ENCODE peak calls at places on chromosomes 5 and 9, in seven cellular contexts. B is esophagus squamous epithelium, G is thyroid gland, M is heart left ventricle, U is H54, F is NB4, H is esophagus muscularis mucosa. L is an unnamed sample.

GRCh38 chr5:154194348-154195329 is 4.1 kb downstream of the GALNT10 start:
- DNase-seq in M (no peak), G (peak), U (no peak), F (no peak), H (no peak), B (no peak), L (peak)

GRCh38 chr9:80931163-80931562 is 758.2 kb downstream of the TLE1 start:
- DNase-seq in G (no peak), B (no peak), H (no peak), F (no peak), U (no peak), M (no peak), L (no peak)

GRCh38 chr5:67063791-67064190 is 132.8 kb downstream of the CD180 start:
- DNase-seq in G (no peak), U (no peak), B (no peak), H (no peak), M (no peak), F (no peak), L (no peak)

GRCh38 chr9:800561-800960 is 40.9 kb upstream of the DMRT1 start:
- DNase-seq in M (no peak), F (no peak), U (no peak), B (no peak), G (no peak), H (no peak), L (no peak)

GRCh38 chr9:83707518-83707767 is 315 bp downstream of the UBQLN1 start:
- DNase-seq in G (no peak), B (peak), M (no peak), F (no peak), U (peak), H (peak), L (peak)

GRCh38 chr9:124659099-124659659 is 111.9 kb downstream of the NR6A1 start:
- DNase-seq in F (peak), U (peak), G (peak), H (peak), M (peak), B (no peak), L (peak)

GRCh38 chr5:92559743-92560142 is 1021.3 kb downstream of the NR2F1-AS1 start:
- DNase-seq in H (no peak), U (no peak), M (no peak), F (no peak), B (no peak), G (no peak), L (no peak)

GRCh38 chr9:104121022-104121421 is 26.9 kb downstream of the SMC2 start:
- DNase-seq in M (no peak), B (no peak), U (no peak), G (no peak), H (no peak), F (no peak), L (no peak)

GRCh38 chr9:70979971-70980370 is 141.4 kb downstream of the TRPM3 start:
- DNase-seq in U (no peak), B (no peak), M (no peak), G (no peak), F (no peak), H (no peak), L (no peak)

GRCh38 chr5:176818391-176819098 is 8.2 kb downstream of the UNC5A start:
- DNase-seq in U (no peak), F (peak), G (no peak), M (no peak), B (no peak), H (no peak), L (no peak)

GRCh38 chr5:6181147-6181729 is 197.1 kb downstream of the MED10 start:
- DNase-seq in G (no peak), F (no peak), U (no peak), M (no peak), H (peak), B (no peak), L (no peak)

GRCh38 chr9:77752566-77752965 is 104.4 kb upstream of the GNA14 start:
- DNase-seq in H (no peak), B (no peak), U (no peak), G (peak), F (no peak), M (no peak), L (no peak)

GRCh38 chr5:32388429-32389111 is 56.0 kb downstream of the ZFR start:
- DNase-seq in M (no peak), G (no peak), B (no peak), H (no peak), U (no peak), F (peak), L (no peak)

GRCh38 chr5:124997186-124997893 is 250.9 kb upstream of the ZNF608 start:
- DNase-seq in U (no peak), F (no peak), B (no peak), H (no peak), G (no peak), M (no peak), L (no peak)

GRCh38 chr5:172793577-172794488 is 22.8 kb upstream of the DUSP1 start:
- DNase-seq in B (no peak), G (no peak), H (no peak), M (no peak), F (peak), U (no peak), L (no peak)

GRCh38 chr5:78586251-78586650 is 62.3 kb downstream of the LHFPL2 start:
- DNase-seq in B (no peak), G (no peak), F (peak), H (no peak), U (peak), M (no peak), L (no peak)

GRCh38 chr5:41270423-41271251 is 57.3 kb upstream of the C6 start:
- DNase-seq in B (no peak), H (no peak), G (peak), U (peak), M (peak), F (peak), L (peak)

GRCh38 chr5:73365990-73366667 is 82.4 kb downstream of the FOXD1 start:
- DNase-seq in U (no peak), F (no peak), H (no peak), G (no peak), M (no peak), B (no peak), L (no peak)

GRCh38 chr5:169861934-169862333 is 118.4 kb downstream of the INSYN2B start:
- DNase-seq in G (no peak), U (no peak), F (no peak), H (no peak), B (no peak), M (no peak), L (no peak)

GRCh38 chr5:159855476-159856157 is 60.7 kb upstream of the ADRA1B start:
- DNase-seq in U (no peak), H (no peak), F (no peak), G (no peak), B (no peak), M (peak), L (no peak)

GRCh38 chr5:73160239-73160671 is 12.7 kb upstream of the TMEM174 start:
- DNase-seq in G (no peak), U (no peak), M (no peak), B (no peak), F (peak), H (no peak), L (no peak)

GRCh38 chr9:95023217-95024003 is 294.1 kb downstream of the FANCC start:
- DNase-seq in G (peak), U (peak), M (peak), H (no peak), F (no peak), B (no peak), L (no peak)

GRCh38 chr5:74594172-74595040 is 46.1 kb downstream of the ENC1 start:
- DNase-seq in M (no peak), F (no peak), B (no peak), U (no peak), H (no peak), G (no peak), L (no peak)

GRCh38 chr5:15831408-15831807 is 331.4 kb downstream of the FBXL7 start:
- DNase-seq in M (no peak), U (no peak), G (no peak), B (no peak), F (no peak), H (no peak), L (no peak)

GRCh38 chr9:16985559-16986348 is 115.3 kb upstream of the BNC2 start:
- DNase-seq in M (peak), G (peak), B (no peak), U (no peak), H (no peak), F (no peak), L (no peak)

GRCh38 chr9:135961811-135962695 is 880 bp upstream of the UBAC1 start:
- DNase-seq in H (no peak), B (no peak), G (no peak), F (peak), M (no peak), U (no peak), L (no peak)

GRCh38 chr5:67065237-67065636 is 131.4 kb downstream of the CD180 start:
- DNase-seq in U (no peak), B (no peak), F (no peak), M (no peak), H (no peak), G (no peak), L (no peak)

GRCh38 chr5:65866837-65867508 is 59.4 kb upstream of the ERBIN start:
- DNase-seq in F (no peak), H (peak), G (no peak), U (no peak), M (no peak), B (no peak), L (no peak)

DNA sequence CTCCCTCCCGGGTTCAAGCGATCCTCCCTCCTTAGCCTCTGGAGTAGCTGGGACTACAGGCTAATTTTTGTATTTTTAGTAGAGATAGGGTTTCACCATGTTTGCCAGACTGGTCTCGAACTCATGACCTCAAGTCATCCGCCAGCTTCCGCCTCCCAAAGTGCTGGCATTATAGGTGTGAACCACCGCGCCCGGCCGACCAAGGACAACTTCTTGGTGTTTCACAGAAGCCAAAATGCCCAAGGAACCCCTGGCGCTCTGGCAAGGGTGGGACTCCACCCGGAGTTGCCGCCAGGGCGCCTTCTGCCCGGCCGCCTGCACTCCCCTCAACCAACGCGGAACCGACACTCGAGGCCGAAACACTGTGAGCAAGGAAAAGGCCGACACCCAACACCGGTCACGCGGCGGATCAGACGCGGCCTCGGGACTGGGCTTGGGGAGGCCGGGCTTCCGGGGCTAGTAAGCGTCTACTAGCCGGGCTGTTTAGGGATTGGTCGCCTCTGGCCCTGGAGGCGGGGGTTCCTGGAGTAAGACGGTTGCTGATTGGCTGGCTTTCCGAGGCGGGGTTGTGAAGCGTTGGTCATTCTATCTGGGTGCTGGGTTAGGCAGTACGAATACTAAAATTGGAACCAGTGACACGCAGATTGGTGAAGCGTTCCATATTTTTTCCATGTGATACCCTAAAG is 7.7 kb upstream of the CFAP157 start:
- DNase-seq in B (peak), H (peak), G (peak), U (no peak), M (peak), F (no peak), L (peak)
- TF ChIP-seq POLR2A in B (peak), H (no peak), G (peak), U (no peak), M (no peak), F (no peak), L (no peak)

GRCh38 chr9:113623851-113624485 is 160.4 kb downstream of the RGS3 start:
- DNase-seq in G (no peak), H (no peak), U (no peak), F (no peak), M (no peak), B (no peak), L (no peak)
- TF ChIP-seq POLR2A in G (no peak), H (no peak), U (no peak), F (no peak), M (no peak), B (no peak), L (no peak)

DNA sequence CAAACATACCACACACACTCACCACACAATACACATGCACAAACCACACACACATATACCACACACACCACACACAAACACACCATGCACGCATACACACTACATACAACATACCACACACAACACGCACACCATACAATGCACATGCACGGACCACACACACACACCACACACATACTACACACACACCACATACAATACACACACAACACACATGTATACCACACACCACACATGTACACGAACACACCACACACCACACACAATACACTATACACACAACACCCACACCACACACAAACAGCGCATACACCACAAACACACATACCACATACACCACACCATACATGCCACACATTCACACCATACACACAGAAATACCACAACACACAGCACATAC is 480.3 kb downstream of the DIRAS2 start:
- DNase-seq in H (no peak), M (no peak), U (no peak), G (no peak), F (no peak), B (no peak), L (no peak)
- TF ChIP-seq POLR2A in H (no peak), M (no peak), U (no peak), G (no peak), F (no peak), B (no peak), L (no peak)

GRCh38 chr9:134326754-134327526 is 685 bp downstream of the RXRA start:
- DNase-seq in H (no peak), M (no peak), U (peak), G (peak), F (peak), B (no peak), L (no peak)

GRCh38 chr9:134324359-134325095 is 1.7 kb upstream of the RXRA start:
- DNase-seq in F (peak), B (no peak), H (no peak), U (peak), M (no peak), G (no peak), L (no peak)

GRCh38 chr9:134325096-134325812 is 1.0 kb upstream of the RXRA start:
- DNase-seq in M (no peak), G (peak), H (no peak), F (peak), B (no peak), U (peak), L (peak)

GRCh38 chr9:134327671-134328231 is 1.5 kb downstream of the RXRA start:
- DNase-seq in B (no peak), F (no peak), H (no peak), M (no peak), U (no peak), G (peak), L (no peak)

GRCh38 chr9:134325813-134326753 is at the start of gene RXRA:
- DNase-seq in B (no peak), M (peak), H (no peak), F (peak), G (peak), U (peak), L (peak)
- TF ChIP-seq POLR2A in B (peak), M (peak), H (peak), F (peak), G (peak), U (peak), L (no peak)

GRCh38 chr5:1792842-1793266 is 6.8 kb downstream of the MRPL36 start:
- DNase-seq in F (peak), M (no peak), H (no peak), U (peak), B (no peak), G (peak), L (peak)
- TF ChIP-seq POLR2A in F (peak), M (no peak), H (no peak), U (no peak), B (no peak), G (no peak), L (no peak)

GRCh38 chr5:138352071-138352721 is at the start of gene KDM3B:
- DNase-seq in H (no peak), G (peak), B (peak), M (peak), U (peak), F (peak), L (peak)

GRCh38 chr5:138351517-138351916 is 968 bp upstream of the KDM3B start:
- DNase-seq in U (no peak), G (no peak), B (no peak), H (no peak), M (no peak), F (no peak), L (no peak)

GRCh38 chr5:138353550-138353893 is 1.0 kb downstream of the KDM3B start:
- DNase-seq in U (no peak), M (no peak), H (no peak), B (no peak), G (no peak), F (no peak), L (no peak)

GRCh38 chr5:138354387-138354786 is 1.9 kb downstream of the KDM3B start:
- DNase-seq in U (no peak), G (no peak), F (no peak), M (no peak), H (no peak), B (no peak), L (no peak)

GRCh38 chr5:138352722-138353549 is 451 bp downstream of the KDM3B start:
- DNase-seq in B (peak), H (no peak), G (peak), U (no peak), M (peak), F (peak), L (peak)
- TF ChIP-seq POLR2A in B (peak), H (no peak), G (no peak), U (peak), M (no peak), F (peak), L (no peak)

DNA sequence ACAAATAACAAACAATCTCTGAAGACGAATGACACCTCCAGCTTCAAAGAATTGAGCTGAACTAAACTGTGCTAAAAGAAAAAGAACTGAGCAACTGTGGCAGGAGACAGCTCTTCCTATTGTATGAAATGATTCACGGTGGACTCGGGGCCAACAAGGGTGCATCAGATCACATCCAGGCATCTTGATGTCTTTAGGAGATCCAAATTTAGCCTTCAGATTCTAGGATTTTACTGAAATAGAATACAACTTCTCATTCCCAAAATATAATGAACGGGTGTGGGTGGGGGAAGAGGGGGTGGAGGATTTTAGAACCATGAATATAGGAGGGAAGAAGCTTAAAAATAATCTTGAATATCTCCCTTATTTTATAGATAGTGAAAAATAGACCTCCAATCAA is 631.8 kb downstream of the ELAVL2 start:
- DNase-seq in H (no peak), B (no peak), F (no peak), M (no peak), U (no peak), G (no peak), L (no peak)
- TF ChIP-seq POLR2A in H (no peak), B (no peak), F (no peak), M (no peak), U (no peak), G (no peak), L (no peak)